ENCODE peak calls at places on chromosome 16, in ten cellular contexts. H, F, P, W, I, N, D, G, B and C are unnamed samples.

GRCh38 chr16:27650073-27650701 is 100.2 kb downstream of the KATNIP start:
- DNase-seq in H (no peak), I (no peak), N (peak), D (no peak), W (no peak), F (no peak), P (no peak), B (no peak), G (no peak), C (no peak)

GRCh38 chr16:88697831-88698693 is 8.1 kb downstream of the RNF166 start:
- DNase-seq in H (no peak), I (no peak), D (no peak), F (no peak), B (no peak), W (no peak), P (no peak), N (no peak), G (no peak), C (no peak)

GRCh38 chr16:87929986-87930385 is 6.3 kb downstream of the CA5A start:
- DNase-seq in G (no peak), I (no peak), F (no peak), W (no peak), N (no peak), H (no peak), B (no peak), P (no peak), D (no peak), C (no peak)

GRCh38 chr16:31071861-31072260 is 2.2 kb downstream of the ZNF668 start:
- DNase-seq in P (no peak), N (peak), H (no peak), B (no peak), F (peak), G (no peak), D (no peak), I (no peak), W (no peak), C (no peak)

GRCh38 chr16:70703835-70704381 is 18.1 kb upstream of the MTSS2 start:
- DNase-seq in N (no peak), H (no peak), I (no peak), B (no peak), G (no peak), P (no peak), W (no peak), D (no peak), F (no peak), C (peak)

GRCh38 chr16:81740163-81740562 is 38.9 kb upstream of the PLCG2 start:
- DNase-seq in W (no peak), F (no peak), G (no peak), D (no peak), H (no peak), N (no peak), P (peak), B (no peak), I (no peak), C (no peak)

GRCh38 chr16:81737885-81738536 is 41.1 kb upstream of the PLCG2 start:
- DNase-seq in W (peak), N (peak), B (peak), F (peak), H (peak), G (peak), P (peak), D (peak), I (peak), C (peak)

GRCh38 chr16:86925067-86925791 is 346.9 kb downstream of the FOXL1 start:
- DNase-seq in N (peak), B (no peak), G (no peak), W (no peak), F (no peak), D (no peak), P (peak), I (no peak), H (no peak), C (no peak)

GRCh38 chr16:77775911-77776909 is 12.2 kb upstream of the VAT1L start:
- DNase-seq in B (no peak), N (peak), P (no peak), G (no peak), D (no peak), H (no peak), I (no peak), W (no peak), F (no peak), C (no peak)

GRCh38 chr16:82136956-82137818 is 32.8 kb downstream of the MPHOSPH6 start:
- DNase-seq in N (no peak), H (no peak), B (no peak), G (no peak), W (no peak), F (no peak), I (no peak), P (no peak), D (no peak), C (no peak)

GRCh38 chr16:61836804-61837398 is 199.3 kb downstream of the CDH8 start:
- DNase-seq in F (no peak), W (no peak), D (no peak), I (no peak), B (no peak), N (no peak), G (no peak), P (no peak), H (no peak), C (no peak)

GRCh38 chr16:1291576-1291974 is 17.9 kb upstream of the UBE2I start:
- DNase-seq in W (no peak), N (no peak), B (no peak), P (no peak), F (no peak), I (no peak), G (no peak), H (no peak), D (no peak), C (no peak)